ENCODE peak calls at places on chromosomes 4 and X, in seven cellular contexts. R is activated gamma-delta T cell treated with anti-CD3 and anti-CD28 coated beads, Interleukin-2, amount 50 U/mL, for 16 hours; A is MM.1S; Q is cardiac fibroblast; F is activated CD4-positive, alpha-beta T cell treated with anti-CD3 and anti-CD28 coated beads, Interleukin-2, amount 50 U/mL, for 48 hours; T is NCI-H2171; G is naive thymus-derived CD8-positive, alpha-beta T cell. H is an unnamed sample.

GRCh38 chr4:99087887-99088484 is 602 bp downstream of the ADH5 start:
- DNase-seq in R (no peak), A (peak; percentile 21), Q (peak; percentile 94), F (peak; percentile 6), T (no peak), G (no peak), H (peak; percentile 57)

GRCh38 chr4:20019310-20020015 is 232.2 kb upstream of the SLIT2 start:
- DNase-seq in R (no peak), A (no peak), Q (no peak), F (no peak), T (no peak), G (no peak), H (no peak)

GRCh38 chr4:187276786-187277408 is 553.2 kb upstream of the FAT1 start:
- DNase-seq in R (no peak), A (peak; percentile 46), Q (no peak), F (no peak), T (no peak), G (no peak), H (no peak)

GRCh38 chr4:68466751-68467150 is 19.5 kb downstream of the TMPRSS11E start:
- DNase-seq in R (no peak), A (no peak), Q (no peak), F (no peak), T (no peak), G (no peak), H (no peak)

GRCh38 chrX:84993150-84993549 is 10.5 kb upstream of the APOOL start:
- DNase-seq in R (no peak), A (no peak), Q (no peak), F (no peak), T (no peak), G (no peak), H (no peak)

GRCh38 chr4:95908806-95909205 is 68.9 kb downstream of the PDHA2 start:
- DNase-seq in R (no peak), A (no peak), Q (no peak), F (no peak), T (no peak), G (no peak), H (no peak)

GRCh38 chrX:153646620-153647373 is at the start of gene DUSP9:
- DNase-seq in R (no peak), A (no peak), Q (peak; percentile 29), F (no peak), T (no peak), G (no peak), H (no peak)

GRCh38 chr4:6535706-6536105 is 39.3 kb upstream of the MAN2B2 start:
- DNase-seq in R (no peak), A (no peak), Q (no peak), F (no peak), T (no peak), G (no peak), H (no peak)

GRCh38 chr4:107599841-107600240 is 120.2 kb downstream of the PAPSS1 start:
- DNase-seq in R (no peak), A (no peak), Q (no peak), F (no peak), T (no peak), G (no peak), H (no peak)

GRCh38 chr4:26861434-26862186 is 969 bp downstream of the STIM2 start:
- DNase-seq in R (peak; percentile 57), A (peak; percentile 85), Q (peak; percentile 67), F (peak; percentile 74), T (peak; percentile 59), G (peak; percentile 83), H (peak; percentile 99)